ENCODE peak calls at places on chromosome 15, in eight cellular contexts. T, E, X, S, N, V, R and O are unnamed samples.

GRCh38 chr15:82810863-82811421 is 1.5 kb downstream of the WHAMM start:
- DNase-seq in T (no peak), E (no peak), X (peak; percentile 35), S (peak; percentile 61), N (no peak), V (peak; percentile 45), R (no peak), O (peak; percentile 20)

GRCh38 chr15:70362911-70363310 is 265.2 kb upstream of the TLE3 start:
- DNase-seq in T (peak; percentile 73), E (no peak), X (peak; percentile 4), S (no peak), N (peak; percentile 71), V (no peak), R (peak; percentile 75), O (peak; percentile 55)

GRCh38 chr15:82731527-82731926 is 21.9 kb upstream of the AP3B2 start:
- DNase-seq in T (no peak), E (no peak), X (no peak), S (no peak), N (no peak), V (no peak), R (no peak), O (no peak)

GRCh38 chr15:78930577-78931388 is 14.1 kb downstream of the CTSH start:
- DNase-seq in T (peak; percentile 76), E (no peak), X (peak; percentile 70), S (peak; percentile 100), N (peak; percentile 48), V (no peak), R (no peak), O (peak; percentile 32)

GRCh38 chr15:58293622-58294550 is 137.9 kb upstream of the LIPC start:
- DNase-seq in T (no peak), E (no peak), X (no peak), S (no peak), N (no peak), V (no peak), R (no peak), O (peak; percentile 6)

GRCh38 chr15:89406756-89407650 is 72.4 kb upstream of the POLG start:
- DNase-seq in T (no peak), E (no peak), X (no peak), S (no peak), N (no peak), V (no peak), R (peak; percentile 66), O (no peak)

GRCh38 chr15:96066126-96066525 is 264.4 kb upstream of the NR2F2 start:
- DNase-seq in T (no peak), E (no peak), X (no peak), S (no peak), N (no peak), V (no peak), R (no peak), O (no peak)

GRCh38 chr15:90585863-90586262 is 56.1 kb downstream of the CRTC3 start:
- DNase-seq in T (no peak), E (no peak), X (no peak), S (no peak), N (no peak), V (no peak), R (no peak), O (peak; percentile 53)

GRCh38 chr15:27601239-27601942 is 497.7 kb downstream of the OCA2 start:
- DNase-seq in T (no peak), E (no peak), X (no peak), S (no peak), N (no peak), V (no peak), R (no peak), O (no peak)

GRCh38 chr15:100241572-100242479 is 99.9 kb downstream of the ADAMTS17 start:
- DNase-seq in T (no peak), E (no peak), X (peak; percentile 53), S (peak; percentile 72), N (no peak), V (no peak), R (peak; percentile 45), O (peak; percentile 7)

GRCh38 chr15:40427188-40427587 is 13.6 kb upstream of the BAHD1 start:
- DNase-seq in T (no peak), E (no peak), X (no peak), S (no peak), N (no peak), V (no peak), R (no peak), O (no peak)

GRCh38 chr15:58590901-58591300 is 158.6 kb downstream of the ADAM10 start:
- DNase-seq in T (no peak), E (no peak), X (no peak), S (no peak), N (no peak), V (no peak), R (no peak), O (no peak)

GRCh38 chr15:84893607-84894006 is 9.1 kb downstream of the SLC28A1 start:
- DNase-seq in T (peak; percentile 47), E (no peak), X (no peak), S (no peak), N (no peak), V (no peak), R (no peak), O (no peak)

GRCh38 chr15:39124155-39124924 is 456.5 kb upstream of the THBS1 start:
- DNase-seq in T (no peak), E (no peak), X (no peak), S (peak; percentile 60), N (no peak), V (no peak), R (no peak), O (no peak)